ENCODE peak calls at places on chromosomes 12 and 14, in six cellular contexts. O, Y, G, U, S and V are unnamed samples.

GRCh38 chr14:52527052-52527451 is 25.3 kb downstream of the TXNDC16 start:
- DNase-seq in O (no peak), Y (no peak), G (no peak), U (no peak), S (no peak), V (no peak)

GRCh38 chr12:28083816-28084678 is 106.2 kb upstream of the CCDC91 start:
- DNase-seq in O (no peak), Y (no peak), G (peak), U (no peak), S (no peak), V (no peak)

GRCh38 chr14:65206448-65207096 is 104.3 kb upstream of the MAX start:
- DNase-seq in O (no peak), Y (no peak), G (no peak), U (no peak), S (no peak), V (peak)

GRCh38 chr12:124921200-124922008 is 7.0 kb upstream of the UBC start:
- DNase-seq in O (peak), Y (peak), G (peak), U (peak), S (peak), V (no peak)

GRCh38 chr14:94571950-94572349 is 9.3 kb upstream of the SERPINA5 start:
- DNase-seq in O (no peak), Y (no peak), G (no peak), U (no peak), S (no peak), V (peak)

GRCh38 chr14:68733086-68733621 is 59.7 kb downstream of the ZFP36L1 start:
- DNase-seq in O (no peak), Y (no peak), G (peak), U (no peak), S (no peak), V (no peak)

GRCh38 chr12:1473418-1473817 is 121.0 kb downstream of the FBXL14 start:
- DNase-seq in O (peak), Y (no peak), G (no peak), U (no peak), S (no peak), V (no peak)

GRCh38 chr12:43501705-43502104 is 50.3 kb downstream of the ADAMTS20 start:
- DNase-seq in O (no peak), Y (no peak), G (no peak), U (no peak), S (peak), V (peak)

GRCh38 chr14:55697358-55697985 is 117.5 kb downstream of the KTN1 start:
- DNase-seq in O (no peak), Y (no peak), G (no peak), U (no peak), S (no peak), V (no peak)

GRCh38 chr12:125092872-125093680 is 27.8 kb downstream of the AACS start:
- DNase-seq in O (peak), Y (peak), G (no peak), U (no peak), S (no peak), V (peak)

GRCh38 chr12:80936642-80937390 is 918 bp downstream of the LIN7A start:
- DNase-seq in O (peak), Y (peak), G (no peak), U (peak), S (peak), V (no peak)

GRCh38 chr14:66099931-66100330 is 386.2 kb upstream of the CCDC196 start:
- DNase-seq in O (no peak), Y (no peak), G (no peak), U (no peak), S (no peak), V (no peak)

GRCh38 chr12:64691793-64692583 is 67.2 kb downstream of the GNS start:
- DNase-seq in O (no peak), Y (no peak), G (no peak), U (no peak), S (no peak), V (no peak)

GRCh38 chr14:67395876-67396189 is 16.1 kb downstream of the PLEK2 start:
- DNase-seq in O (no peak), Y (no peak), G (no peak), U (no peak), S (no peak), V (no peak)

GRCh38 chr12:114213055-114213561 is 192.8 kb downstream of the TBX5 start:
- DNase-seq in O (no peak), Y (no peak), G (no peak), U (no peak), S (no peak), V (no peak)

GRCh38 chr12:26121841-26122680 is 2.8 kb downstream of the BHLHE41 start:
- DNase-seq in O (peak), Y (peak), G (no peak), U (peak), S (peak), V (no peak)

GRCh38 chr14:36656769-36657408 is 4.8 kb upstream of the PAX9 start:
- DNase-seq in O (no peak), Y (no peak), G (no peak), U (no peak), S (no peak), V (no peak)

GRCh38 chr12:61355105-61355504 is 905.1 kb upstream of the USP15 start:
- DNase-seq in O (no peak), Y (no peak), G (no peak), U (no peak), S (no peak), V (no peak)

GRCh38 chr12:111034148-111034910 is 114.0 kb upstream of the MYL2 start:
- DNase-seq in O (no peak), Y (no peak), G (no peak), U (peak), S (peak), V (no peak)

GRCh38 chr14:33850826-33851225 is 100.0 kb downstream of the EGLN3 start:
- DNase-seq in O (no peak), Y (no peak), G (no peak), U (no peak), S (no peak), V (no peak)

GRCh38 chr12:124754949-124755800 is 108.5 kb downstream of the SCARB1 start:
- DNase-seq in O (peak), Y (no peak), G (peak), U (peak), S (peak), V (peak)

GRCh38 chr12:130339946-130340345 is 2.3 kb downstream of the PIWIL1 start:
- DNase-seq in O (no peak), Y (peak), G (no peak), U (no peak), S (no peak), V (peak)

GRCh38 chr12:116376354-116377193 is 99.1 kb upstream of the MED13L start:
- DNase-seq in O (no peak), Y (no peak), G (no peak), U (no peak), S (peak), V (peak)

GRCh38 chr14:72830356-72830755 is 63.5 kb downstream of the DPF3 start:
- DNase-seq in O (no peak), Y (no peak), G (no peak), U (no peak), S (no peak), V (no peak)

GRCh38 chr14:97703006-97703760 is 906.0 kb downstream of the VRK1 start:
- DNase-seq in O (no peak), Y (no peak), G (no peak), U (no peak), S (no peak), V (no peak)

GRCh38 chr14:20998674-20999366 is at the start of gene SLC39A2:
- DNase-seq in O (peak), Y (peak), G (no peak), U (peak), S (no peak), V (peak)

GRCh38 chr12:45729233-45730115 is at the start of gene ARID2:
- DNase-seq in O (peak), Y (peak), G (peak), U (peak), S (peak), V (peak)

GRCh38 chr14:78982551-78982950 is 812.4 kb downstream of the NRXN3 start:
- DNase-seq in O (no peak), Y (no peak), G (no peak), U (no peak), S (no peak), V (no peak)

GRCh38 chr12:47396902-47397663 is 308.7 kb downstream of the RPAP3 start:
- DNase-seq in O (no peak), Y (no peak), G (no peak), U (no peak), S (no peak), V (no peak)

GRCh38 chr12:94535614-94535932 is 75.9 kb upstream of the CEP83 start:
- DNase-seq in O (no peak), Y (no peak), G (no peak), U (peak), S (no peak), V (no peak)

GRCh38 chr14:64971890-64972785 is at the start of gene RAB15:
- DNase-seq in O (peak), Y (peak), G (no peak), U (peak), S (peak), V (peak)

GRCh38 chr12:90098132-90098779 is 389.6 kb upstream of the ATP2B1 start:
- DNase-seq in O (no peak), Y (no peak), G (no peak), U (no peak), S (no peak), V (no peak)

GRCh38 chr12:4421590-4422031 is 24.0 kb downstream of the FGF6 start:
- DNase-seq in O (no peak), Y (peak), G (peak), U (no peak), S (peak), V (peak)

GRCh38 chr14:75279739-75280447 is 1.3 kb downstream of the FOS start:
- DNase-seq in O (no peak), Y (no peak), G (no peak), U (no peak), S (peak), V (no peak)

GRCh38 chr12:8860165-8860961 is 37.9 kb downstream of the A2ML1 start:
- DNase-seq in O (peak), Y (peak), G (peak), U (peak), S (peak), V (no peak)

GRCh38 chr12:6507102-6507998 is 13.4 kb downstream of the NCAPD2 start:
- DNase-seq in O (no peak), Y (no peak), G (no peak), U (no peak), S (no peak), V (peak)

GRCh38 chr12:25701290-25701689 is 148.2 kb upstream of the LMNTD1 start:
- DNase-seq in O (no peak), Y (no peak), G (no peak), U (no peak), S (no peak), V (no peak)

GRCh38 chr14:71731096-71731495 is 201.1 kb upstream of the RGS6 start:
- DNase-seq in O (no peak), Y (no peak), G (no peak), U (no peak), S (no peak), V (no peak)
- H3K27ac ChIP-seq in O (no peak), Y (no peak), G (no peak), U (no peak), S (no peak), V (no peak)

GRCh38 chr12:120190985-120191480 is 3.5 kb downstream of the GCN1 start:
- DNase-seq in O (no peak), Y (no peak), G (no peak), U (no peak), S (no peak), V (no peak)

GRCh38 chr12:120196363-120196762 is 1.8 kb upstream of the GCN1 start:
- DNase-seq in O (no peak), Y (no peak), G (no peak), U (no peak), S (no peak), V (no peak)

GRCh38 chr12:120197542-120197887 is 3.0 kb upstream of the GCN1 start:
- DNase-seq in O (no peak), Y (no peak), G (no peak), U (no peak), S (no peak), V (no peak)

GRCh38 chr12:120194226-120194533 is 335 bp downstream of the GCN1 start:
- DNase-seq in O (no peak), Y (no peak), G (no peak), U (no peak), S (no peak), V (no peak)

GRCh38 chr12:120194534-120195395 is at the start of gene GCN1:
- DNase-seq in O (peak), Y (peak), G (peak), U (peak), S (peak), V (peak)
- H3K27ac ChIP-seq in O (peak), Y (peak), G (peak), U (peak), S (peak), V (peak)

DNA sequence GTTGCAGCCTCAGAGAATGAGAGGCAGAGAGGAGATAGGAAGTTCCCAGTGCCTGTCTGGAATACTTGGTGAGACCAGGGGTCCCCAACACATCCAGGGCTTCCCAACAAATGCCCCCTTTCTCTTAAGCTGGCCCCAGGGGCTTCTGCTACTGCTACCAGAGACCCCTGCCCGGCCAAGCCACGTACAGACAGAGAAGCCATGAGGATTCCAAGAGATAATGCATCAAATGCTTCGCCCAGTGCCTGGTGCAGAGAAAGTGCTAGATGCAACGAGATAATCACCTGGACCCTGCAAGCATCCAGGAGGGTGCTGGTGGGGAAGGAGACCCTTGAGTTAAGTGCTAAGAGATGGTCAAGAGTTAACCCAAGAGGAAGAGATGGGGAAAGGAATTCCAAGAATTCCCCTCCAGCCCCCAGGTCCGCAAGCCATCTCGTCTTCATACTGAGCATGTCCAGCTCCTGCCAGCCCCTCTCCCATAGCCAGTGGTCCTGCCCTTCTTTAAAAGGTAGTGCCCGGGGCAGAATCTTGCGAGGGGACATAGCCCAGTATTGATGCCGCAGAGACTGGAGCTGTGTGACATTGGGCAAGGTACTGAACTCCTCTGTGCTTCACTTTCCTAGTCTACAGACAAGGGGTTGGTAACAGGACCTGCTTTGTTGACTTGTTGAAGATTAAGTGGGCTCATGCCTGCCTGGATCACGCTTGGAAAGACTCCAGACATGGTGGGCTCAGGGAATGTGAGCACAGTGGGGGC is 103.3 kb downstream of the CALM1 start:
- DNase-seq in O (no peak), Y (no peak), G (no peak), U (no peak), S (peak), V (no peak)
- H3K27ac ChIP-seq in O (no peak), Y (no peak), G (no peak), U (no peak), S (no peak), V (no peak)

GRCh38 chr14:23532658-23533057 is 18.9 kb downstream of the ZFHX2 start:
- DNase-seq in O (no peak), Y (no peak), G (no peak), U (no peak), S (no peak), V (no peak)

GRCh38 chr14:23528555-23528954 is 23.0 kb downstream of the ZFHX2 start:
- DNase-seq in O (no peak), Y (no peak), G (no peak), U (no peak), S (peak), V (no peak)

GRCh38 chr14:23530360-23531055 is 21.1 kb downstream of the ZFHX2 start:
- DNase-seq in O (no peak), Y (no peak), G (no peak), U (no peak), S (no peak), V (no peak)

GRCh38 chr14:23531391-23531790 is 20.2 kb downstream of the ZFHX2 start:
- DNase-seq in O (no peak), Y (no peak), G (no peak), U (no peak), S (no peak), V (no peak)

DNA sequence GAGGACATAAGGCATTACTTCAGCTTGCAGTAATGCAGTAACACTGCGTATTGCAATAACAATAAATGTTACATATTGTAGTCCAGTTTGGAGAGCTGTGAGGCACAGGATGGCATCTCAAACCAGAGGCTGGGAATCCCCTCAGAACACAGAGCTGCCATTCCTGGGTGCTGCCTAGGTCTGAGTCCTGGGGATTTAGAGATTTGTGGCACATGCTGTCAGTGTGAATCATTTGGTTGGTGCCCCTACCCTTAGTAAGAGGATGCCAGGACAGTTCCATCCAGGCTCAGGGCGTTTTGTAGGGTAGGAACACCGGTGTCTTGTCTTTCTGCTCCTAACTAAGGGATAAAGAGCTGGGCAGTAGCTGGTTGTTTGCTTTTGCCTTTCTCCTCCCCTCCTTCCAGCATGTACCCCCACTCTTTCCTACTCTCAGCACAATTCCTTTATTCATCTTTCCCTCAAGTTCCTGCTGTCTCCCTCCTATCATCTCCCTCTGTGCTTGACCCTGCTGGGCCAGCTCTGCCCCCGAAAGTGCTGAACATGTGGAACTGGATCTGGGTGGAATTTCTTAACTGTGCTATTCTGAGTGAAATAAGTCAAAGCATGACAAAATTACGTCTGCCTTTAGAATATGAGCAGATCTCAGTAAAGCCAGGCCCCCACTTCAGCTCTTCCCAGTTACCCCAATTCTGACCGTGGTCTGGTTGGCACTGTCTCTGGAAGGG is 22.4 kb downstream of the ZFHX2 start:
- DNase-seq in O (no peak), Y (no peak), G (no peak), U (no peak), S (no peak), V (no peak)
- H3K27ac ChIP-seq in O (no peak), Y (no peak), G (peak), U (no peak), S (no peak), V (no peak)

GRCh38 chr12:51906452-51907082 is 737 bp upstream of the ACVRL1 start:
- DNase-seq in O (no peak), Y (no peak), G (no peak), U (no peak), S (peak), V (no peak)
- H3K27ac ChIP-seq in O (peak), Y (no peak), G (peak), U (peak), S (no peak), V (no peak)

DNA sequence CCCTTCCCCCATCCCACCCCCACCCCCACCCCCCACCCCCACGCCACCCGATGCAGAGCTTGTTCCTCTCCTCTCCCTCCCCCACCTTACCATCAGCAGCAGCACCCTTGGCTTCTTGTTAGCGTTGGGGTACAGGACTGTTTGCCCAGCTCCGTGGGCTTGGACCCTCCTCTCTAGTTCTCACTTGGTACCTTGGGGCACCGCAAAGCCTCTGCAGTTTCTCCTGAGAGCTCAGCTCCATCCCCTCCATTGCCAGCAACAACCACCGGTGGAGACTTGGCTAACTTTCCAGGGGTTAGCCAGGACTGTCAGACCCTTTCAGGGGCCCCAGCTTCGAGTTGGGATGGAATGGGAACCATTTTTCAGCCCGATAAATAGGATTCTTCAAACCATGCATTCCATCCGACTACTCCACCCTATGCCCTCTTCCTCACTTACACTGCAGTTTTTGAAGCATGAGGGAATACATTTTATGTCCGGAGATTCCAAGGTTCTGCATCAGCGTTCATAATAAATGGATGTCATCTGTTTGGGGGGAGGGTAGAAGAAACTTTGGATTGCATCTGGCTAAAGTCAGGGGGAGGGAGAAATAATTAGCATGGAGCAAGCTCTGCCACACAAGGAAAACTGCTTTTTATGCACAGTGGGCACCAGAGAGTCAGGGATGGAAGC is 1.1 kb downstream of the SCN8A start:
- DNase-seq in O (no peak), Y (no peak), G (no peak), U (no peak), S (peak), V (no peak)
- H3K27ac ChIP-seq in O (no peak), Y (no peak), G (no peak), U (no peak), S (peak), V (no peak)

DNA sequence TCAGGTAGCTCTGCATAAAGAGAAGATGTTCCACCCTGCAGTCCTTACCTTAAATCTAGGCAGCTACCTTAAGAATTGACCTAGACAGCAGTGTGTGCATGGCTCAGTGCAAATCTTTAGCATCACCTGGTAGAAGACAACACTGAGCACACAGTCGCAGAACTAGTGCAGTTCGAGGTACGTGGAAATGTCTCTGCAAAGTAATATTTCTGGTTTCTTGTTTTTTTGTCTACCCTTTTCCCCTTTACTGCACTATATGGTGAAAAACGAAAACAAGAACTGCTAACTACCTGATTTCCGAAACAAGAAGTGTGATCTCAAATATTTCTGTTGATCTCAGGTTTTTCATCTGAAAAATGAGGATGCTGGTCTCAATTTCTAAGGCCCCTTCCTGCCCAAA is 82.5 kb downstream of the ETV6 start:
- DNase-seq in O (no peak), Y (no peak), G (no peak), U (no peak), S (no peak), V (no peak)
- H3K27ac ChIP-seq in O (no peak), Y (peak), G (no peak), U (peak), S (peak), V (no peak)